ENCODE peak calls at places on chromosome 7, in seven cellular contexts. H is LNCaP clone FGC, S is GM10248, M is Caco-2, B is IMR-90, R is AG09309, I is psoas muscle. L is an unnamed sample.

GRCh38 chr7:19090526-19090925 is 26.9 kb downstream of the TWIST1 start:
- DNase-seq in H (no peak), S (no peak), M (no peak), B (no peak), R (no peak), I (no peak), L (no peak)

GRCh38 chr7:116329845-116330503 is 119.6 kb downstream of the TES start:
- DNase-seq in H (no peak), S (no peak), M (no peak), B (no peak), R (no peak), I (no peak), L (no peak)

GRCh38 chr7:5295039-5296014 is 12.6 kb downstream of the SLC29A4 start:
- DNase-seq in H (no peak), S (no peak), M (no peak), B (no peak), R (no peak), I (no peak), L (no peak)

GRCh38 chr7:158285383-158285770 is 302.2 kb downstream of the PTPRN2 start:
- DNase-seq in H (no peak), S (no peak), M (no peak), B (no peak), R (no peak), I (peak), L (peak)

GRCh38 chr7:39904077-39904486 is 46.0 kb upstream of the CDK13 start:
- DNase-seq in H (no peak), S (no peak), M (no peak), B (peak), R (peak), I (no peak), L (no peak)

GRCh38 chr7:66145404-66145843 is 30.8 kb downstream of the CRCP start:
- DNase-seq in H (no peak), S (no peak), M (no peak), B (peak), R (no peak), I (peak), L (no peak)

GRCh38 chr7:86644282-86645173 is 819 bp downstream of the GRM3 start:
- DNase-seq in H (no peak), S (peak), M (no peak), B (no peak), R (no peak), I (no peak), L (no peak)

GRCh38 chr7:157518514-157519175 is 181.8 kb downstream of the DNAJB6 start:
- DNase-seq in H (no peak), S (no peak), M (no peak), B (no peak), R (no peak), I (no peak), L (peak)

GRCh38 chr7:42617071-42617705 is 294.7 kb downstream of the C7orf25 start:
- DNase-seq in H (no peak), S (no peak), M (no peak), B (no peak), R (no peak), I (no peak), L (no peak)

GRCh38 chr7:27697861-27698430 is 35.3 kb upstream of the HIBADH start:
- DNase-seq in H (no peak), S (peak), M (no peak), B (peak), R (no peak), I (no peak), L (peak)

GRCh38 chr7:30474485-30474884 is 4.1 kb downstream of the NOD1 start:
- DNase-seq in H (no peak), S (no peak), M (no peak), B (no peak), R (no peak), I (no peak), L (no peak)

GRCh38 chr7:100887186-100887954 is 2.1 kb downstream of the UFSP1 start:
- DNase-seq in H (no peak), S (peak), M (no peak), B (no peak), R (no peak), I (no peak), L (peak)

GRCh38 chr7:34315032-34315431 is 343.0 kb upstream of the NPSR1 start:
- DNase-seq in H (no peak), S (no peak), M (no peak), B (peak), R (peak), I (no peak), L (no peak)

GRCh38 chr7:146008293-146008692 is 108.3 kb upstream of the CNTNAP2 start:
- DNase-seq in H (no peak), S (no peak), M (no peak), B (no peak), R (no peak), I (no peak), L (no peak)

GRCh38 chr7:107953924-107954303 is 49.0 kb downstream of the LAMB1 start:
- DNase-seq in H (no peak), S (no peak), M (peak), B (peak), R (no peak), I (no peak), L (no peak)

GRCh38 chr7:82317257-82317721 is 126.3 kb downstream of the CACNA2D1 start:
- DNase-seq in H (no peak), S (no peak), M (no peak), B (no peak), R (no peak), I (no peak), L (no peak)

GRCh38 chr7:73683916-73684693 is 708 bp downstream of the BUD23 start:
- DNase-seq in H (peak), S (no peak), M (no peak), B (no peak), R (no peak), I (no peak), L (no peak)

GRCh38 chr7:104790440-104790839 is 223.6 kb upstream of the KMT2E start:
- DNase-seq in H (no peak), S (no peak), M (no peak), B (no peak), R (no peak), I (no peak), L (no peak)

GRCh38 chr7:39353615-39354376 is 212.4 kb upstream of the YAE1 start:
- DNase-seq in H (no peak), S (no peak), M (no peak), B (no peak), R (no peak), I (no peak), L (no peak)

GRCh38 chr7:141975806-141976523 is 2.4 kb upstream of the TAS2R38 start:
- DNase-seq in H (peak), S (peak), M (peak), B (no peak), R (no peak), I (peak), L (peak)

GRCh38 chr7:120717166-120717565 is 140.8 kb downstream of the TSPAN12 start:
- DNase-seq in H (no peak), S (no peak), M (no peak), B (no peak), R (no peak), I (no peak), L (no peak)

GRCh38 chr7:125695631-125696030 is 766.0 kb upstream of the POT1 start:
- DNase-seq in H (no peak), S (no peak), M (no peak), B (no peak), R (no peak), I (no peak), L (no peak)

GRCh38 chr7:42237162-42237821 is at the start of gene GLI3:
- DNase-seq in H (no peak), S (peak), M (peak), B (peak), R (peak), I (peak), L (no peak)

GRCh38 chr7:16494955-16495719 is 29.6 kb upstream of the SOSTDC1 start:
- DNase-seq in H (peak), S (no peak), M (no peak), B (no peak), R (no peak), I (no peak), L (no peak)

GRCh38 chr7:108103566-108104298 is 26.4 kb downstream of the LAMB4 start:
- DNase-seq in H (no peak), S (no peak), M (no peak), B (no peak), R (no peak), I (no peak), L (no peak)

GRCh38 chr7:106031271-106032029 is 68.4 kb downstream of the CDHR3 start:
- DNase-seq in H (no peak), S (no peak), M (no peak), B (no peak), R (no peak), I (no peak), L (no peak)

GRCh38 chr7:73622909-73623797 is 1.2 kb downstream of the MLXIPL start:
- DNase-seq in H (no peak), S (no peak), M (peak), B (no peak), R (no peak), I (peak), L (no peak)

GRCh38 chr7:124764847-124765400 is 668 bp downstream of the GPR37 start:
- DNase-seq in H (no peak), S (peak), M (no peak), B (peak), R (no peak), I (peak), L (no peak)

GRCh38 chr7:28682136-28682535 is 269.8 kb downstream of the CREB5 start:
- DNase-seq in H (no peak), S (no peak), M (no peak), B (no peak), R (no peak), I (no peak), L (no peak)

GRCh38 chr7:33201821-33202220 is 72.5 kb downstream of the BBS9 start:
- DNase-seq in H (no peak), S (no peak), M (no peak), B (no peak), R (no peak), I (no peak), L (no peak)

GRCh38 chr7:101903505-101903849 is 86.1 kb downstream of the CUX1 start:
- DNase-seq in H (no peak), S (no peak), M (no peak), B (no peak), R (no peak), I (peak), L (no peak)

GRCh38 chr7:17564678-17565209 is 266.3 kb downstream of the AHR start:
- DNase-seq in H (no peak), S (no peak), M (no peak), B (peak), R (peak), I (no peak), L (no peak)

GRCh38 chr7:92790987-92791386 is 45.4 kb downstream of the CDK6 start:
- DNase-seq in H (no peak), S (no peak), M (no peak), B (peak), R (no peak), I (no peak), L (no peak)

GRCh38 chr7:32891046-32891799 is at the start of gene KBTBD2:
- DNase-seq in H (no peak), S (peak), M (peak), B (peak), R (no peak), I (peak), L (peak)

GRCh38 chr7:27162930-27163775 is 2.2 kb downstream of the HOXA9 start:
- DNase-seq in H (no peak), S (no peak), M (no peak), B (no peak), R (no peak), I (no peak), L (no peak)

GRCh38 chr7:16804674-16805439 is at the start of gene AGR2:
- DNase-seq in H (peak), S (no peak), M (peak), B (peak), R (no peak), I (no peak), L (no peak)

GRCh38 chr7:2601907-2602735 is 29.7 kb upstream of the TTYH3 start:
- DNase-seq in H (no peak), S (no peak), M (no peak), B (no peak), R (no peak), I (no peak), L (peak)

GRCh38 chr7:6433814-6434630 is 13.7 kb downstream of the DAGLB start:
- DNase-seq in H (no peak), S (no peak), M (no peak), B (no peak), R (no peak), I (no peak), L (peak)

GRCh38 chr7:6436385-6436685 is 11.4 kb downstream of the DAGLB start:
- DNase-seq in H (no peak), S (no peak), M (no peak), B (no peak), R (no peak), I (no peak), L (peak)

GRCh38 chr7:6438427-6438826 is 9.3 kb downstream of the DAGLB start:
- DNase-seq in H (no peak), S (no peak), M (no peak), B (no peak), R (no peak), I (no peak), L (no peak)

GRCh38 chr7:6437251-6437650 is 10.5 kb downstream of the DAGLB start:
- DNase-seq in H (no peak), S (no peak), M (no peak), B (no peak), R (no peak), I (no peak), L (peak)

GRCh38 chr7:6435486-6436384 is 12.0 kb downstream of the DAGLB start:
- DNase-seq in H (peak), S (peak), M (peak), B (peak), R (peak), I (peak), L (peak)
- TF ChIP-seq CTCF in H (peak), S (peak), M (peak), B (peak), R (peak), I (peak), L (peak)

GRCh38 chr7:135160858-135161653 is 9.5 kb downstream of the CYREN start:
- DNase-seq in H (no peak), S (no peak), M (no peak), B (peak), R (no peak), I (no peak), L (peak)
- TF ChIP-seq CTCF in H (peak), S (no peak), M (no peak), B (no peak), R (no peak), I (no peak), L (peak)

DNA sequence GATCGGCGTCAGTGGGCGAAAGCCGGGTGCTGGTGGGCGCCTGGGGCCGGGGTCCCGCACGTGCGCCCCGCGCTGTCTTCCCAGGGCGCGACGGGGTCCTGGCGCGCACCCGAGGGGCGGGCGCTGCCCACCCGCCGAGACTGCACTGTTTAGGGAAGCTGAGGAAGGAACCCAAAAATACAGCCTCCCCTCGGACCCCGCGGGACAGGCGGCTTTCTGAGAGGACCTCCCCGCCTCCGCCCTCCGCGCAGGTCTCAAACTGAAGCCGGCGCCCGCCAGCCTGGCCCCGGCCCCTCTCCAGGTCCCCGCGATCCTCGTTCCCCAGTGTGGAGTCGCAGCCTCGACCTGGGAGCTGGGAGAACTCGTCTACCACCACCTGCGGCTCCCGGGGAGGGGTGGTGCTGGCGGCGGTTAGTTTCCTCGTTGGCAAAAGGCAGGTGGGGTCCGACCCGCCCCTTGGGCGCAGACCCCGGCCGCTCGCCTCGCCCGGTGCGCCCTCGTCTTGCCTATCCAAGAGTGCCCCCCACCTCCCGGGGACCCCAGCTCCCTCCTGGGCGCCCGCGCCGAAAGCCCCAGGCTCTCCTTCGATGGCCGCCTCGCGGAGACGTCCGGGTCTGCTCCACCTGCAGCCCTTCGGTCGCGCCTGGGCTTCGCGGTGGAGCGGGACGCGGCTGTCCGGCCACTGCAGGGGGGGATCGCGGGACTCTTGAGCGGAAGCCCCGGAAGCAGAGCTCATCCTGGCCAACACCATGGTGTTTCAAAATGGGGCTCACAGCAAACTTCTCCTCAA is 1.1 kb downstream of the EGFR start:
- DNase-seq in H (no peak), S (peak), M (peak), B (no peak), R (no peak), I (peak), L (no peak)
- TF ChIP-seq CTCF in H (peak), S (no peak), M (peak), B (no peak), R (no peak), I (no peak), L (no peak)

DNA sequence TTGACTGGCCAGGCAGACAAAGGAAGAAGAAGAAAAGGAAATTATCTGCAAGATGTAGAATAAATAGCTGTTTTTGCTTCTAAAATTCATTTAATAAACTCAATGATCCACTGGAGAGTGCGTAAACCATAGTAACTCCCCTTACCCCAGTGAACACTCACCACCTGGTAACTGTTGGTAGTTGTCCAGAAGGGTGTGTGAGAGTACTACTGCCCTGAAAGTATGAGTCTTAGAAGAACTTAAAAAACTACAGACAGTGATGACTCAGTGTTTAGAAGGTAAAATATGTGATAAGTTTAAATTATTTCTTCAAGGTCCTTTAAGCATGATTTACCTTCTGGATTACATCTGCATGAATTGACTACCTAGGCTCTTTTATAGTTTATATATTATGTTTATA is 53.0 kb upstream of the SEMA3A start:
- DNase-seq in H (no peak), S (no peak), M (no peak), B (peak), R (no peak), I (no peak), L (no peak)
- TF ChIP-seq CTCF in H (no peak), S (no peak), M (no peak), B (peak), R (peak), I (no peak), L (peak)

GRCh38 chr7:36739351-36739750 is 15.1 kb upstream of the AOAH start:
- DNase-seq in H (no peak), S (no peak), M (no peak), B (no peak), R (no peak), I (no peak), L (no peak)
- TF ChIP-seq CTCF in H (no peak), S (no peak), M (no peak), B (no peak), R (no peak), I (no peak), L (no peak)

GRCh38 chr7:140734096-140734495 is 37.6 kb downstream of the NDUFB2 start:
- DNase-seq in H (no peak), S (no peak), M (no peak), B (no peak), R (no peak), I (no peak), L (no peak)
- TF ChIP-seq CTCF in H (no peak), S (no peak), M (no peak), B (no peak), R (no peak), I (no peak), L (no peak)

GRCh38 chr7:70588151-70588550 is 543.8 kb upstream of the GALNT17 start:
- DNase-seq in H (peak), S (no peak), M (no peak), B (no peak), R (no peak), I (no peak), L (no peak)

GRCh38 chr7:70587739-70588138 is 544.2 kb upstream of the GALNT17 start:
- DNase-seq in H (no peak), S (no peak), M (no peak), B (no peak), R (no peak), I (no peak), L (no peak)

GRCh38 chr7:70589010-70589409 is 542.9 kb upstream of the GALNT17 start:
- DNase-seq in H (no peak), S (no peak), M (no peak), B (no peak), R (no peak), I (no peak), L (no peak)

GRCh38 chr7:70589590-70589989 is 542.4 kb upstream of the GALNT17 start:
- DNase-seq in H (no peak), S (no peak), M (no peak), B (no peak), R (no peak), I (no peak), L (no peak)

DNA sequence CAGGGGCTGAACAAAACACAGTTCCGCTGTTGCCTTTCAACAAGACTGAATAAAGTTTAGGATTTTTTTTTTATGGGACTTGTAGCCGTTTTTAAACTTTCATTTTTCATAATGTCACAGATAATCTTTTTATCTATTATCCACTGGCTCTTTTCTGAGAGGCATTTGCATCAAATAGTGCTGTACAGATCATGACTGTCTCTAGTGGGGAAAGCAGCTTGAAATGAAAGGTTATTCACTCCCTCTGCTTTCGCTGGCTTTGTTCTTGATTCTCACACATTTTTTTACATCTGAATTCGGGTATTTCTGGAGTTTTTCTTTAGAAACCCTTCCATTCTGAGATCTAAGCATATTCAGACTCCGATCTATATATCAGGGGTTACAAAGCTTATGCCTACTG is 543.3 kb upstream of the GALNT17 start:
- DNase-seq in H (no peak), S (no peak), M (no peak), B (no peak), R (no peak), I (no peak), L (no peak)
- TF ChIP-seq CTCF in H (no peak), S (no peak), M (no peak), B (no peak), R (no peak), I (no peak), L (no peak)

GRCh38 chr7:117675519-117676137 is 195.8 kb downstream of the CFTR start:
- DNase-seq in H (no peak), S (no peak), M (no peak), B (peak), R (no peak), I (no peak), L (no peak)

GRCh38 chr7:117673367-117673766 is 193.5 kb downstream of the CFTR start:
- DNase-seq in H (no peak), S (no peak), M (peak), B (no peak), R (no peak), I (no peak), L (no peak)

GRCh38 chr7:117674617-117675016 is 194.8 kb downstream of the CFTR start:
- DNase-seq in H (peak), S (no peak), M (no peak), B (no peak), R (no peak), I (no peak), L (no peak)

GRCh38 chr7:117672433-117672832 is 192.6 kb downstream of the CFTR start:
- DNase-seq in H (peak), S (no peak), M (no peak), B (no peak), R (no peak), I (no peak), L (no peak)

GRCh38 chr7:117673839-117674238 is 194.0 kb downstream of the CFTR start:
- DNase-seq in H (peak), S (peak), M (no peak), B (peak), R (no peak), I (no peak), L (no peak)
- TF ChIP-seq CTCF in H (peak), S (no peak), M (peak), B (peak), R (no peak), I (no peak), L (no peak)

L was measured in CD14-positive monocyte.